ENCODE peak calls at places on chromosomes 1 and 21, in five cellular contexts. One of them, this sample, is unnamed.

GRCh38 chr1:224894915-224895314 is 34.6 kb upstream of the DNAH14 start:
- DNase-seq in AG08395: peak; percentile 35
- DNase-seq in heart left ventricle: no peak
- DNase-seq in GM12865: peak; percentile 4
- DNase-seq in dorsolateral prefrontal cortex: no peak
- DNase-seq in this sample: no peak

GRCh38 chr1:118247593-118247992 is 62.6 kb upstream of the SPAG17 start:
- DNase-seq in dorsolateral prefrontal cortex: no peak
- DNase-seq in heart left ventricle: no peak
- DNase-seq in GM12865: peak; percentile 23
- DNase-seq in AG08395: peak; percentile 36
- DNase-seq in this sample: no peak

GRCh38 chr1:198290089-198290683 is 133.4 kb downstream of the NEK7 start:
- DNase-seq in dorsolateral prefrontal cortex: no peak
- DNase-seq in AG08395: no peak
- DNase-seq in heart left ventricle: no peak
- DNase-seq in GM12865: no peak
- DNase-seq in this sample: no peak

GRCh38 chr1:11434506-11434905 is 44.4 kb upstream of the DISP3 start:
- DNase-seq in heart left ventricle: no peak
- DNase-seq in GM12865: no peak
- DNase-seq in AG08395: no peak
- DNase-seq in dorsolateral prefrontal cortex: no peak
- DNase-seq in this sample: no peak

GRCh38 chr1:184299076-184299790 is 87.6 kb upstream of the C1orf21 start:
- DNase-seq in GM12865: no peak
- DNase-seq in heart left ventricle: no peak
- DNase-seq in dorsolateral prefrontal cortex: no peak
- DNase-seq in AG08395: peak; percentile 81
- DNase-seq in this sample: no peak

GRCh38 chr1:8604041-8604942 is 213.1 kb downstream of the RERE start:
- DNase-seq in dorsolateral prefrontal cortex: no peak
- DNase-seq in AG08395: no peak
- DNase-seq in heart left ventricle: no peak
- DNase-seq in GM12865: peak; percentile 80
- DNase-seq in this sample: no peak

GRCh38 chr21:46443910-46444309 is 14.8 kb upstream of the DIP2A start:
- DNase-seq in AG08395: no peak
- DNase-seq in dorsolateral prefrontal cortex: no peak
- DNase-seq in heart left ventricle: peak; percentile 51
- DNase-seq in GM12865: no peak
- DNase-seq in this sample: peak; percentile 35

GRCh38 chr1:8396912-8397406 is 79.0 kb downstream of the SLC45A1 start:
- DNase-seq in heart left ventricle: peak; percentile 67
- DNase-seq in dorsolateral prefrontal cortex: no peak
- DNase-seq in GM12865: peak; percentile 69
- DNase-seq in AG08395: peak; percentile 92
- DNase-seq in this sample: no peak

GRCh38 chr1:193458628-193459027 is 272.2 kb upstream of the B3GALT2 start:
- DNase-seq in AG08395: no peak
- DNase-seq in heart left ventricle: no peak
- DNase-seq in dorsolateral prefrontal cortex: no peak
- DNase-seq in GM12865: peak; percentile 26
- DNase-seq in this sample: no peak

GRCh38 chr1:54246097-54246721 is 46.2 kb downstream of the MRPL37 start:
- DNase-seq in GM12865: no peak
- DNase-seq in heart left ventricle: peak; percentile 40
- DNase-seq in dorsolateral prefrontal cortex: no peak
- DNase-seq in AG08395: no peak
- DNase-seq in this sample: peak; percentile 18

GRCh38 chr1:205528887-205529825 is 24.7 kb downstream of the CDK18 start:
- DNase-seq in heart left ventricle: peak; percentile 77
- DNase-seq in AG08395: peak; percentile 85
- DNase-seq in GM12865: peak; percentile 74
- DNase-seq in dorsolateral prefrontal cortex: peak; percentile 88
- DNase-seq in this sample: peak; percentile 82

GRCh38 chr1:205667909-205668643 is 12.2 kb downstream of the SLC45A3 start:
- DNase-seq in AG08395: no peak
- DNase-seq in GM12865: peak; percentile 50
- DNase-seq in dorsolateral prefrontal cortex: no peak
- DNase-seq in heart left ventricle: no peak
- DNase-seq in this sample: no peak

GRCh38 chr1:154730986-154731489 is 123.1 kb upstream of the ADAR start:
- DNase-seq in GM12865: no peak
- DNase-seq in heart left ventricle: no peak
- DNase-seq in AG08395: peak; percentile 48
- DNase-seq in dorsolateral prefrontal cortex: no peak
- DNase-seq in this sample: no peak

GRCh38 chr1:6638226-6638625 is 13.6 kb downstream of the THAP3 start:
- DNase-seq in GM12865: no peak
- DNase-seq in heart left ventricle: peak; percentile 81
- DNase-seq in dorsolateral prefrontal cortex: peak; percentile 47
- DNase-seq in AG08395: peak; percentile 45
- DNase-seq in this sample: peak; percentile 79

GRCh38 chr21:33293136-33293535 is 27.0 kb downstream of the IL10RB start:
- DNase-seq in AG08395: no peak
- DNase-seq in GM12865: no peak
- DNase-seq in heart left ventricle: no peak
- DNase-seq in dorsolateral prefrontal cortex: no peak
- DNase-seq in this sample: no peak

GRCh38 chr1:29502225-29502755 is 266.0 kb downstream of the PTPRU start:
- DNase-seq in heart left ventricle: no peak
- DNase-seq in AG08395: no peak
- DNase-seq in dorsolateral prefrontal cortex: no peak
- DNase-seq in GM12865: no peak
- DNase-seq in this sample: no peak

GRCh38 chr1:2229921-2230700 is 2.0 kb downstream of the SKI start:
- DNase-seq in GM12865: no peak
- DNase-seq in heart left ventricle: no peak
- DNase-seq in AG08395: no peak
- DNase-seq in dorsolateral prefrontal cortex: no peak
- DNase-seq in this sample: peak; percentile 62

This sample was measured in heart right ventricle.